ENCODE peak calls at places on chromosomes 16 and 17, in five cellular contexts. One of them, this sample, is unnamed.

GRCh38 chr17:82726427-82726826 is 9.0 kb upstream of the FN3K start:
- DNase-seq in upper lobe of right lung: no peak
- DNase-seq in A549: no peak
- DNase-seq in brain microvascular endothelial cell: no peak
- DNase-seq in A673: no peak
- DNase-seq in this sample: no peak

GRCh38 chr16:5196204-5196603 is 98.6 kb upstream of the EEF2KMT start:
- DNase-seq in A673: no peak
- DNase-seq in A549: no peak
- DNase-seq in upper lobe of right lung: no peak
- DNase-seq in brain microvascular endothelial cell: no peak
- DNase-seq in this sample: no peak

GRCh38 chr17:40485851-40486512 is 15.4 kb downstream of the TNS4 start:
- DNase-seq in A549: peak; percentile 96
- DNase-seq in brain microvascular endothelial cell: peak; percentile 99
- DNase-seq in upper lobe of right lung: no peak
- DNase-seq in A673: peak; percentile 32
- DNase-seq in this sample: no peak

GRCh38 chr16:88536971-88537751 is 33.0 kb upstream of the ZC3H18 start:
- DNase-seq in upper lobe of right lung: no peak
- DNase-seq in A549: peak; percentile 49
- DNase-seq in A673: no peak
- DNase-seq in brain microvascular endothelial cell: no peak
- DNase-seq in this sample: no peak

GRCh38 chr17:18141210-18141803 is 32.8 kb downstream of the MYO15A start:
- DNase-seq in A673: peak; percentile 72
- DNase-seq in A549: peak; percentile 65
- DNase-seq in upper lobe of right lung: no peak
- DNase-seq in brain microvascular endothelial cell: peak; percentile 53
- DNase-seq in this sample: no peak

GRCh38 chr17:43768382-43768781 is 9.8 kb upstream of the SOST start:
- DNase-seq in brain microvascular endothelial cell: no peak
- DNase-seq in A549: no peak
- DNase-seq in A673: no peak
- DNase-seq in upper lobe of right lung: peak; percentile 79
- DNase-seq in this sample: no peak

GRCh38 chr17:40803617-40804082 is 3.9 kb upstream of the KRT28 start:
- DNase-seq in brain microvascular endothelial cell: peak; percentile 71
- DNase-seq in A549: peak; percentile 96
- DNase-seq in A673: peak; percentile 80
- DNase-seq in upper lobe of right lung: peak; percentile 86
- DNase-seq in this sample: peak; percentile 89

GRCh38 chr16:72404299-72404698 is 232.3 kb upstream of the PMFBP1 start:
- DNase-seq in brain microvascular endothelial cell: no peak
- DNase-seq in A549: no peak
- DNase-seq in upper lobe of right lung: no peak
- DNase-seq in A673: no peak
- DNase-seq in this sample: no peak

GRCh38 chr17:45573915-45574314 is 83.4 kb upstream of the PLEKHM1 start:
- DNase-seq in brain microvascular endothelial cell: no peak
- DNase-seq in upper lobe of right lung: no peak
- DNase-seq in A549: no peak
- DNase-seq in A673: no peak
- DNase-seq in this sample: no peak

GRCh38 chr17:16491131-16491702 is 776 bp downstream of the LRRC75A start:
- DNase-seq in brain microvascular endothelial cell: no peak
- DNase-seq in A549: no peak
- DNase-seq in A673: no peak
- DNase-seq in upper lobe of right lung: peak; percentile 71
- DNase-seq in this sample: no peak

GRCh38 chr17:7204828-7205461 is 14.7 kb downstream of the DLG4 start:
- DNase-seq in brain microvascular endothelial cell: peak; percentile 79
- DNase-seq in upper lobe of right lung: peak; percentile 92
- DNase-seq in A673: peak; percentile 95
- DNase-seq in A549: peak; percentile 98
- DNase-seq in this sample: peak; percentile 97

GRCh38 chr17:50397919-50398285 is 579 bp upstream of the LRRC59 start:
- DNase-seq in upper lobe of right lung: no peak
- DNase-seq in A673: no peak
- DNase-seq in A549: no peak
- DNase-seq in brain microvascular endothelial cell: no peak
- DNase-seq in this sample: peak; percentile 38

GRCh38 chr17:75922173-75922961 is 17.7 kb upstream of the MRPL38 start:
- DNase-seq in A549: no peak
- DNase-seq in A673: no peak
- DNase-seq in brain microvascular endothelial cell: no peak
- DNase-seq in upper lobe of right lung: no peak
- DNase-seq in this sample: no peak

GRCh38 chr17:7176870-7177209 is 2.3 kb downstream of the ASGR1 start:
- DNase-seq in A673: no peak
- DNase-seq in A549: no peak
- DNase-seq in upper lobe of right lung: no peak
- DNase-seq in brain microvascular endothelial cell: no peak
- DNase-seq in this sample: no peak

GRCh38 chr16:1757714-1758461 is 13.5 kb downstream of the NME3 start:
- DNase-seq in brain microvascular endothelial cell: no peak
- DNase-seq in A549: no peak
- DNase-seq in A673: no peak
- DNase-seq in upper lobe of right lung: no peak
- DNase-seq in this sample: no peak

GRCh38 chr16:89547291-89547690 is 13.2 kb upstream of the RPL13 start:
- DNase-seq in upper lobe of right lung: no peak
- DNase-seq in brain microvascular endothelial cell: no peak
- DNase-seq in A673: no peak
- DNase-seq in A549: no peak
- DNase-seq in this sample: no peak

GRCh38 chr16:50324345-50324744 is 44.4 kb downstream of the BRD7 start:
- DNase-seq in brain microvascular endothelial cell: no peak
- DNase-seq in A549: no peak
- DNase-seq in upper lobe of right lung: no peak
- DNase-seq in A673: no peak
- DNase-seq in this sample: no peak

GRCh38 chr16:25140459-25140858 is 28.9 kb downstream of the LCMT1 start:
- DNase-seq in upper lobe of right lung: no peak
- DNase-seq in brain microvascular endothelial cell: peak; percentile 34
- DNase-seq in A549: no peak
- DNase-seq in A673: no peak
- DNase-seq in this sample: no peak

GRCh38 chr16:23027386-23027785 is 121.9 kb downstream of the USP31 start:
- DNase-seq in A673: no peak
- DNase-seq in upper lobe of right lung: no peak
- DNase-seq in A549: no peak
- DNase-seq in brain microvascular endothelial cell: no peak
- DNase-seq in this sample: no peak

GRCh38 chr17:229945-230235 is 48.4 kb upstream of the DOC2B start:
- DNase-seq in upper lobe of right lung: peak; percentile 47
- DNase-seq in brain microvascular endothelial cell: no peak
- DNase-seq in A673: no peak
- DNase-seq in A549: no peak
- DNase-seq in this sample: no peak

GRCh38 chr16:30356401-30357084 is 1.4 kb upstream of the CD2BP2 start:
- DNase-seq in brain microvascular endothelial cell: no peak
- DNase-seq in upper lobe of right lung: no peak
- DNase-seq in A549: no peak
- DNase-seq in A673: no peak
- DNase-seq in this sample: no peak

GRCh38 chr16:15599303-15600070 is 43.5 kb downstream of the MARF1 start:
- DNase-seq in A549: no peak
- DNase-seq in upper lobe of right lung: no peak
- DNase-seq in brain microvascular endothelial cell: no peak
- DNase-seq in A673: no peak
- DNase-seq in this sample: no peak

GRCh38 chr17:1298616-1299015 is 19.2 kb downstream of the TRARG1 start:
- DNase-seq in upper lobe of right lung: peak; percentile 70
- DNase-seq in A549: no peak
- DNase-seq in A673: no peak
- DNase-seq in brain microvascular endothelial cell: no peak
- DNase-seq in this sample: peak; percentile 36

GRCh38 chr16:1538804-1539520 is 5.5 kb downstream of the TMEM204 start:
- DNase-seq in brain microvascular endothelial cell: no peak
- DNase-seq in A549: no peak
- DNase-seq in A673: no peak
- DNase-seq in upper lobe of right lung: no peak
- DNase-seq in this sample: peak; percentile 97

GRCh38 chr17:72591500-72592241 is 470.9 kb downstream of the SOX9 start:
- DNase-seq in upper lobe of right lung: peak; percentile 73
- DNase-seq in brain microvascular endothelial cell: no peak
- DNase-seq in A673: peak; percentile 22
- DNase-seq in A549: no peak
- DNase-seq in this sample: peak; percentile 38

GRCh38 chr16:4486126-4486893 is 10.1 kb downstream of the HMOX2 start:
- DNase-seq in upper lobe of right lung: no peak
- DNase-seq in A549: no peak
- DNase-seq in brain microvascular endothelial cell: no peak
- DNase-seq in A673: no peak
- DNase-seq in this sample: peak; percentile 55

GRCh38 chr17:73973881-73974409 is 229.5 kb upstream of the RPL38 start:
- DNase-seq in upper lobe of right lung: peak; percentile 33
- DNase-seq in A549: no peak
- DNase-seq in A673: no peak
- DNase-seq in brain microvascular endothelial cell: no peak
- DNase-seq in this sample: no peak

GRCh38 chr17:10807704-10808128 is 3.8 kb upstream of the TMEM238L start:
- DNase-seq in A673: no peak
- DNase-seq in brain microvascular endothelial cell: no peak
- DNase-seq in A549: no peak
- DNase-seq in upper lobe of right lung: no peak
- DNase-seq in this sample: no peak

GRCh38 chr17:14731591-14731990 is 430.7 kb downstream of the HS3ST3B1 start:
- DNase-seq in upper lobe of right lung: no peak
- DNase-seq in A673: no peak
- DNase-seq in brain microvascular endothelial cell: no peak
- DNase-seq in A549: no peak
- DNase-seq in this sample: no peak

GRCh38 chr17:47733047-47733413 is at the start of gene TBX21:
- DNase-seq in A673: peak; percentile 87
- DNase-seq in upper lobe of right lung: peak; percentile 84
- DNase-seq in brain microvascular endothelial cell: no peak
- DNase-seq in A549: peak; percentile 90
- DNase-seq in this sample: peak; percentile 97

GRCh38 chr17:75244133-75244866 is 17.1 kb downstream of the GGA3 start:
- DNase-seq in A549: no peak
- DNase-seq in brain microvascular endothelial cell: no peak
- DNase-seq in upper lobe of right lung: no peak
- DNase-seq in A673: no peak
- DNase-seq in this sample: no peak

GRCh38 chr16:47143677-47144558 is at the start of gene NETO2:
- DNase-seq in brain microvascular endothelial cell: peak; percentile 19
- DNase-seq in upper lobe of right lung: peak; percentile 80
- DNase-seq in A673: peak; percentile 73
- DNase-seq in A549: peak; percentile 61
- DNase-seq in this sample: peak; percentile 69

DNA sequence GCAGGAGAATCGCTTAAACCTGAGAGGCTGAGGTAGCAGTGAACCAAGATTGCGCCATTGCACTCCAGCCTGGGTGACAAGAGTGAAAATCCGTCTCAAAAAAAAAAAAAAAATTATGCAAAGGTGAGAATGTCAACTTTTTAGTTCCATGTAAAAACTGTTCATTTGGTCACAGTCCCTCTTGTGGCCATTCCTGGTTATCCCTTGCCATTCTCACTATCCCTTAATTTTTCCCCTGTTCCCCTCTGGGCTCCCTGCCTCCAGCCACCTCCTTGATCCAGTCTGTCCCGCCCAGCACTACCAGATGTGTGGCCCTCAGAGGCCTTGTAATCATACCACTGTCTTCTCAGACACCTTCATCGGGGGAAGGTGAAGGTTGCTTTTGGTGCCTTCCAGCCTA is 23.4 kb downstream of the DCAF7 start:
- DNase-seq in brain microvascular endothelial cell: no peak
- DNase-seq in upper lobe of right lung: no peak
- DNase-seq in A673: no peak
- DNase-seq in A549: peak; percentile 54
- DNase-seq in this sample: no peak
- TF ChIP-seq CTCF in brain microvascular endothelial cell: peak; percentile 51
- TF ChIP-seq CTCF in upper lobe of right lung: peak; percentile 14
- TF ChIP-seq CTCF in A673: peak; percentile 37
- TF ChIP-seq CTCF in A549: peak; percentile 38
- TF ChIP-seq CTCF in this sample: peak; percentile 56

GRCh38 chr16:241866-242265 is 7.2 kb downstream of the FAM234A start:
- DNase-seq in brain microvascular endothelial cell: no peak
- DNase-seq in upper lobe of right lung: no peak
- DNase-seq in A549: no peak
- DNase-seq in A673: no peak
- DNase-seq in this sample: no peak
- H3K27ac ChIP-seq in brain microvascular endothelial cell: no peak overlapping the region
- H3K27ac ChIP-seq in upper lobe of right lung: peak overlapping the region; percentile 11
- H3K27ac ChIP-seq in A549: no peak overlapping the region
- H3K27ac ChIP-seq in A673: no peak overlapping the region
- H3K27ac ChIP-seq in this sample: no peak overlapping the region

GRCh38 chr17:80474231-80474932 is 2.0 kb downstream of the NPTX1 start:
- DNase-seq in brain microvascular endothelial cell: no peak
- DNase-seq in upper lobe of right lung: no peak
- DNase-seq in A549: peak; percentile 78
- DNase-seq in A673: peak; percentile 45
- DNase-seq in this sample: peak; percentile 78
- H3K4me3 ChIP-seq in brain microvascular endothelial cell: peak overlapping the region; percentile 46
- H3K4me3 ChIP-seq in upper lobe of right lung: no peak overlapping the region
- H3K4me3 ChIP-seq in A549: peak overlapping the region; percentile 54
- H3K4me3 ChIP-seq in A673: peak overlapping the region; percentile 13
- H3K4me3 ChIP-seq in this sample: peak overlapping the region; percentile 85

GRCh38 chr17:42334667-42335066 is 46.4 kb downstream of the STAT5A start:
- DNase-seq in A549: no peak
- DNase-seq in A673: no peak
- DNase-seq in upper lobe of right lung: no peak
- DNase-seq in brain microvascular endothelial cell: peak; percentile 22
- DNase-seq in this sample: no peak
- TF ChIP-seq CTCF in A549: peak; percentile 32
- TF ChIP-seq CTCF in A673: no peak
- TF ChIP-seq CTCF in upper lobe of right lung: peak; percentile 8
- TF ChIP-seq CTCF in brain microvascular endothelial cell: peak; percentile 32
- TF ChIP-seq CTCF in this sample: no peak

This sample was measured in WERI-Rb-1.